ENCODE peak calls at places on chromosome 17, in ten cellular contexts. N, T, J, S, V, Y, H, C, L and B are unnamed samples.

GRCh38 chr17:19260958-19261357 is 23.8 kb downstream of the EPN2 start:
- DNase-seq in N (no peak), S (peak; percentile 62), J (no peak), T (no peak), V (no peak), C (no peak), L (peak; percentile 66), H (peak; percentile 43), Y (no peak), B (no peak)

GRCh38 chr17:30920282-30920681 is 1.5 kb upstream of the ADAP2 start:
- DNase-seq in V (no peak), T (peak; percentile 10), J (peak; percentile 69), C (no peak), N (no peak), Y (no peak), S (no peak), L (no peak), H (no peak), B (no peak)

GRCh38 chr17:58325976-58326468 is 2.6 kb downstream of the TSPOAP1 start:
- DNase-seq in C (no peak), L (no peak), V (no peak), H (no peak), N (no peak), T (no peak), S (no peak), J (no peak), Y (no peak), B (no peak)

GRCh38 chr17:382644-383533 is 30.3 kb upstream of the RPH3AL start:
- DNase-seq in T (peak; percentile 72), L (no peak), Y (peak; percentile 70), S (peak; percentile 70), C (no peak), H (no peak), J (peak; percentile 77), V (no peak), N (no peak), B (peak; percentile 67)

GRCh38 chr17:2937331-2938003 is 125.9 kb downstream of the OR1D5 start:
- DNase-seq in C (no peak), V (no peak), S (no peak), T (no peak), L (no peak), N (no peak), Y (no peak), J (no peak), H (no peak), B (peak; percentile 38)

GRCh38 chr17:74222399-74222798 is 9.0 kb downstream of the TTYH2 start:
- DNase-seq in Y (no peak), H (no peak), T (no peak), L (no peak), J (no peak), C (no peak), N (no peak), V (no peak), S (no peak), B (no peak)

GRCh38 chr17:39753514-39754160 is 15.9 kb downstream of the GRB7 start:
- DNase-seq in Y (no peak), J (peak; percentile 57), T (peak; percentile 64), H (peak; percentile 18), V (no peak), N (peak; percentile 80), L (peak; percentile 25), C (no peak), S (no peak), B (no peak)

GRCh38 chr17:79078476-79079190 is 4.0 kb downstream of the ENGASE start:
- DNase-seq in N (no peak), C (no peak), H (no peak), V (no peak), T (no peak), L (no peak), Y (no peak), J (no peak), S (no peak), B (no peak)

GRCh38 chr17:69907081-69907847 is 167.8 kb upstream of the KCNJ16 start:
- DNase-seq in N (no peak), J (no peak), Y (no peak), C (no peak), T (no peak), H (no peak), S (no peak), V (no peak), L (no peak), B (no peak)

GRCh38 chr17:56297142-56297541 is 143.9 kb downstream of the ANKFN1 start:
- DNase-seq in N (no peak), J (peak; percentile 39), H (no peak), L (no peak), C (peak; percentile 28), T (peak; percentile 6), Y (no peak), S (no peak), V (no peak), B (peak; percentile 57)

GRCh38 chr17:30950669-30951399 is 20.0 kb upstream of the RNF135 start:
- DNase-seq in Y (no peak), H (no peak), V (no peak), J (no peak), T (no peak), N (no peak), L (peak; percentile 46), C (peak; percentile 12), S (peak; percentile 26), B (peak; percentile 87)

GRCh38 chr17:2140683-2141082 is 85.8 kb downstream of the HIC1 start:
- DNase-seq in C (no peak), N (no peak), T (no peak), S (peak; percentile 42), H (no peak), Y (no peak), L (no peak), J (no peak), V (no peak), B (no peak)

GRCh38 chr17:62009220-62009619 is 55.9 kb downstream of the MED13 start:
- DNase-seq in C (no peak), V (no peak), S (no peak), L (no peak), Y (no peak), N (no peak), J (no peak), T (no peak), H (no peak), B (no peak)

GRCh38 chr17:37673386-37673785 is 30.1 kb upstream of the DDX52 start:
- DNase-seq in J (no peak), C (no peak), S (no peak), L (no peak), N (no peak), T (no peak), V (no peak), H (no peak), Y (no peak), B (no peak)

DNA sequence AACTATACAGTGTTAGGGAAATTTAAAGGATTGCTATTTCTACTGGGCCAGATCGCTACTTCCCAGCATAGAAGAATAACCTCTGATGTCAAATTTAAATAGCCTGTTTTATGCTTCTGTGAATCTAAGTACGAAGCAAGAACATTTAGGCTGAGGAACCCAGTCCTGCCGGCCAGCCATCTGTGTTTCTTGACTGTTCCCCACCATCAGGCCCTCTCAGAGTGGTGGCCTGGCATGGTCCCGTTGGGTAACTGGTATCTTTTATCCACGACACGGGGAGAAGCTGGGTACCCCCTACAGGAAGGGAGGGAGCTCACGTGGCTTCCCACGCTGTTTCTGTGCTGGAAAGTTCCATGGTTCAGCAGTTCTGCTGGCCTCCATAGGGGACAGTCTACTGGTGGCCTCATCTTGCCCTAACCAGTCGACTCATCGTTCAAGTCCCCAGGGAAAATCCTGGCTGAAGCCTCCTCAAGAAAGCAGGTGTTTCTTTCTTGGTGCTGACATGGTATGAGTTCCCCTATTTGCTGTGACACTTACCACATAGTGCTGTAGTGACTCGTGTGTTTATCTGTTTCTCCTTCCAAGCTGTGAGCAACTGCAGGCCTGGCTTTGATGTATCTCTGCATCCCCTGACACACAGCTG is 201.7 kb upstream of the NLRP1 start:
- DNase-seq in V (no peak), C (no peak), L (peak; percentile 60), S (no peak), H (no peak), J (no peak), Y (no peak), T (no peak), N (no peak), B (peak; percentile 72)
- TF ChIP-seq CTCF in V (no peak), C (no peak), L (no peak), S (no peak), H (no peak), J (no peak), Y (no peak), T (no peak), N (no peak), B (peak; percentile 58)

GRCh38 chr17:44636562-44636961 is 19.7 kb upstream of the MEIOC start:
- DNase-seq in V (peak; percentile 64), L (peak; percentile 68), J (no peak), H (peak; percentile 51), Y (no peak), N (no peak), C (peak; percentile 28), S (no peak), T (no peak), B (peak; percentile 59)
- TF ChIP-seq CTCF in V (peak; percentile 76), L (peak; percentile 74), J (peak; percentile 56), H (peak; percentile 41), Y (peak; percentile 68), N (no peak), C (peak; percentile 37), S (peak; percentile 54), T (peak; percentile 39), B (peak; percentile 78)

GRCh38 chr17:17886747-17887146 is 50.0 kb upstream of the SREBF1 start:
- DNase-seq in V (no peak), J (no peak), T (no peak), N (no peak), Y (no peak), C (no peak), H (no peak), S (no peak), L (no peak), B (no peak)

GRCh38 chr17:17887752-17888304 is 51.0 kb upstream of the SREBF1 start:
- DNase-seq in S (no peak), H (no peak), N (no peak), C (no peak), V (no peak), J (no peak), L (no peak), T (no peak), Y (no peak), B (no peak)

GRCh38 chr17:17889922-17890321 is 53.1 kb upstream of the SREBF1 start:
- DNase-seq in Y (no peak), N (no peak), S (no peak), C (no peak), T (no peak), V (no peak), J (no peak), L (no peak), H (no peak), B (no peak)

GRCh38 chr17:17888371-17888770 is 51.6 kb upstream of the SREBF1 start:
- DNase-seq in N (no peak), L (no peak), H (no peak), S (no peak), Y (no peak), V (no peak), C (no peak), T (no peak), J (no peak), B (no peak)

GRCh38 chr17:17888821-17889220 is 52.0 kb upstream of the SREBF1 start:
- DNase-seq in V (no peak), J (peak; percentile 73), Y (no peak), S (peak; percentile 41), T (peak; percentile 22), N (no peak), L (no peak), H (no peak), C (no peak), B (no peak)
- TF ChIP-seq CTCF in V (no peak), J (peak; percentile 62), Y (no peak), S (no peak), T (peak; percentile 30), N (no peak), L (peak; percentile 18), H (no peak), C (peak; percentile 36), B (peak; percentile 23)

GRCh38 chr17:81393684-81394376 is 1.4 kb upstream of the BAHCC1 start:
- DNase-seq in H (peak; percentile 100), T (peak; percentile 100), S (peak; percentile 100), Y (peak; percentile 100), C (peak; percentile 100), L (peak; percentile 100), J (peak; percentile 100), V (peak; percentile 92), N (peak; percentile 29), B (peak; percentile 100)
- TF ChIP-seq CTCF in H (no peak), T (peak; percentile 36), S (peak; percentile 20), Y (peak; percentile 43), C (peak; percentile 22), L (no peak), J (peak; percentile 25), V (no peak), N (no peak), B (peak; percentile 62)